ENCODE peak calls at places on chromosome 22, in six cellular contexts. P is H9, N is IMR-90, C is neuronal stem cell, D is mesenchymal stem cell, M is H1. L is an unnamed sample.

GRCh38 chr22:49417326-49417725 is 410.3 kb downstream of the BRD1 start:
- DNase-seq in M (no peak), N (no peak), P (no peak), C (no peak), D (no peak), L (no peak)

GRCh38 chr22:17234144-17234623 is 14.9 kb upstream of the ADA2 start:
- DNase-seq in N (no peak), C (peak; percentile 59), P (peak; percentile 98), M (peak; percentile 93), D (no peak), L (no peak)

GRCh38 chr22:24422078-24422665 is 5.2 kb upstream of the ADORA2A start:
- DNase-seq in C (no peak), P (no peak), M (no peak), D (no peak), N (no peak), L (no peak)

GRCh38 chr22:25362215-25362882 is 142.9 kb downstream of the CRYBB2 start:
- DNase-seq in D (peak; percentile 57), C (peak; percentile 67), N (peak; percentile 38), M (no peak), P (peak; percentile 84), L (peak; percentile 70)

GRCh38 chr22:17368727-17369552 is at the start of gene CECR2:
- DNase-seq in N (no peak), C (peak; percentile 90), M (peak; percentile 60), D (peak; percentile 1), P (peak; percentile 86), L (peak; percentile 27)

GRCh38 chr22:31089101-31090100 is 8.3 kb downstream of the SMTN start:
- DNase-seq in P (no peak), D (peak; percentile 59), N (no peak), C (no peak), M (no peak), L (peak; percentile 34)

GRCh38 chr22:41862530-41863266 is 29.8 kb downstream of the SREBF2 start:
- DNase-seq in P (no peak), D (peak; percentile 59), C (no peak), M (no peak), N (peak; percentile 25), L (no peak)

GRCh38 chr22:31613286-31613903 is 48.6 kb downstream of the PISD start:
- DNase-seq in P (no peak), N (no peak), M (no peak), D (no peak), C (no peak), L (no peak)

GRCh38 chr22:35352214-35353111 is 28.4 kb upstream of the HMOX1 start:
- DNase-seq in C (no peak), D (no peak), P (peak; percentile 74), M (no peak), N (no peak), L (peak; percentile 62)

GRCh38 chr22:29267858-29268510 is at the start of the genes EWSR1 and RHBDD3:
- DNase-seq in C (peak; percentile 97), D (peak; percentile 99), P (peak; percentile 93), M (peak; percentile 69), N (peak; percentile 97), L (peak; percentile 97)

GRCh38 chr22:27723708-27724107 is 77.8 kb downstream of the MN1 start:
- DNase-seq in D (no peak), M (no peak), N (no peak), C (no peak), P (no peak), L (no peak)

GRCh38 chr22:32024791-32025190 is 18.3 kb upstream of the SLC5A1 start:
- DNase-seq in D (no peak), C (no peak), N (peak; percentile 18), M (no peak), P (no peak), L (peak; percentile 60)

GRCh38 chr22:48755332-48755949 is 1072.2 kb downstream of the BRD1 start:
- DNase-seq in C (no peak), D (no peak), N (no peak), M (no peak), P (no peak), L (no peak)

GRCh38 chr22:28594784-28595324 is 84.8 kb downstream of the TTC28 start:
- DNase-seq in P (no peak), D (peak; percentile 68), C (peak; percentile 35), N (peak; percentile 77), M (no peak), L (no peak)

GRCh38 chr22:48083502-48083901 is 1321.1 kb downstream of the TBC1D22A start:
- DNase-seq in C (no peak), N (no peak), M (no peak), P (no peak), D (no peak), L (no peak)

GRCh38 chr22:28792491-28793383 is 7.6 kb downstream of the XBP1 start:
- DNase-seq in N (no peak), M (no peak), P (no peak), D (no peak), C (no peak), L (peak; percentile 64)

DNA sequence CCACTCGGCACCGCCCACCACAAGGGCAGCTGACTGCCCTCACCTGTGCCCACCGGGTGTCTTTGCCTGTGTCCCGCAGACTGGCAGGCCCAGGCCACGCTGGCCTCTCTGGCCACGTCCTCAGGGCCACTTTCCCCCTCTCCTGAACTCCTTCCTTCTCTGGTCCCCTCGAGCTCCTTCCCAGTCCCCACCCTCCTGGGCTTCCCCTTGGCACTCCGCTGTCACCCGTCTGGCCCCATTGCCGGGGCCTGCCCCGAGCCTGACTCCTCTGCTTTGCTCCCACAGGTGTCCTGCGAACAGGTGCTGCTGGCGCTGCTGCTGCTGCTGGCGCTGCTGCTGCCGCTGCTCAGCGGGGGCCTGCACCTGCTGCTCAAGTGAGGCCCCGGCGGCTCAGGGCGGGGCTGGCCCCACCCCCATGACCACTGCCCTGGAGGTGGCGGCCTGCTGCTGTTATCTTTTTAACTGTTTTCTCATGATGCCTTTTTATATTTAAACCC is 14.2 kb downstream of the MCAT start:
- DNase-seq in D (no peak), M (no peak), C (no peak), P (no peak), N (no peak), L (no peak)
- H3K27ac ChIP-seq in D (no peak overlapping the region), M (no peak overlapping the region), C (no peak overlapping the region), P (no peak overlapping the region), N (no peak overlapping the region), L (no peak overlapping the region)

GRCh38 chr22:50506611-50507420 is 686 bp downstream of the LMF2 start:
- DNase-seq in M (no peak), N (no peak), D (peak; percentile 25), P (peak; percentile 44), C (no peak), L (peak; percentile 86)

GRCh38 chr22:50505776-50506610 is 1.5 kb downstream of the LMF2 start:
- DNase-seq in P (peak; percentile 30), C (no peak), M (no peak), N (no peak), D (no peak), L (no peak)

GRCh38 chr22:50507991-50508884 is at the start of gene NCAPH2:
- DNase-seq in D (peak; percentile 96), C (peak; percentile 98), P (peak; percentile 98), M (peak; percentile 89), N (peak; percentile 95), L (peak; percentile 99)

GRCh38 chr22:50508897-50509296 is 873 bp downstream of the NCAPH2 start:
- DNase-seq in N (no peak), M (no peak), D (no peak), P (no peak), C (no peak), L (no peak)

GRCh38 chr22:50507421-50507990 is at the start of gene LMF2:
- DNase-seq in C (no peak), D (peak; percentile 79), N (no peak), M (no peak), P (no peak), L (no peak)
- H2AFZ ChIP-seq in C (peak within 1 kb of the TSS; percentile 99), D (peak within 1 kb of the TSS; percentile 55), N (peak within 1 kb of the TSS; percentile 99), M (peak within 1 kb of the TSS; percentile 98), P (no peak within 1 kb of the TSS), L (peak within 1 kb of the TSS; percentile 99)

GRCh38 chr22:23230348-23231068 is 50.2 kb downstream of the BCR start:
- DNase-seq in D (no peak), P (peak; percentile 73), N (no peak), C (no peak), M (peak; percentile 41), L (no peak)
- H3K18ac ChIP-seq in D (no peak overlapping the region), P (no peak overlapping the region), N (no peak overlapping the region), C (peak overlapping the region; percentile 9), M (peak overlapping the region; percentile 95), L (no peak overlapping the region)

GRCh38 chr22:20858615-20859416 is at the start of the genes PI4KA and SNAP29:
- DNase-seq in C (peak; percentile 96), M (peak; percentile 87), P (peak; percentile 98), D (peak; percentile 98), N (peak; percentile 97), L (peak; percentile 97)

GRCh38 chr22:20857838-20858614 is 585 bp downstream of the PI4KA start:
- DNase-seq in C (peak; percentile 92), P (peak; percentile 94), D (peak; percentile 91), M (peak; percentile 72), N (peak; percentile 85), L (peak; percentile 86)

GRCh38 chr22:20862540-20862939 is 3.7 kb downstream of the SNAP29 start:
- DNase-seq in N (no peak), D (no peak), C (no peak), M (no peak), P (no peak), L (peak; percentile 66)

GRCh38 chr22:20857247-20857643 is 1.4 kb downstream of the PI4KA start:
- DNase-seq in C (no peak), N (no peak), P (no peak), D (peak; percentile 22), M (no peak), L (no peak)

GRCh38 chr22:20859615-20860014 is 808 bp downstream of the SNAP29 start:
- DNase-seq in N (no peak), P (no peak), C (no peak), M (no peak), D (no peak), L (no peak)
- H3K27ac ChIP-seq in N (no peak overlapping the region), P (no peak overlapping the region), C (no peak overlapping the region), M (no peak overlapping the region), D (no peak overlapping the region), L (no peak overlapping the region)

DNA sequence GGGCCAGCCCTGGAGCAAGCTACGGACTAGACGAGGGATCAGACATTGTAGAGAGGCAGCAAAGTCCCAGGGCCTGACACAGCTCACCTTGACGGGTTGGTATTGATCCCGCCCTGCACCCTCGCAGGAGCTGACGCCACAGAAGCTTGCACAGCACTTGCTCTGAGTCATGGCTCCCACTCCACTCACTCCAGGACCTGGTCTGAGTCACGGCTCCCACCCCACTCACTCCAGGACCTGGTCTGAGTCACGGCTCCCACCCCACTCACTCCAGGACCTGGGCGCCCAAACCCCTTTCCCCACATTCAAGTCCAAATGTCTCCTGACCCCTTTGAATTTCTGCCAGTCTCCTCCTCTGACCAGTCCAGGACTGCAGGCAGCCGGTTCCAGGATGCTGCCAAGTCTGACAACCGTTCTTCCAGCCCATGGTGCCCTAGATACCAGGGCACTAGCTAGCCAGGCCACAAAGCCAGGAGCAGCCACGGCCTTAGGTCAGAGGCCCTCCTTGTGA is 6.0 kb upstream of the PNPLA5 start:
- DNase-seq in C (no peak), M (no peak), P (no peak), N (peak; percentile 87), D (peak; percentile 66), L (no peak)
- H2AFZ ChIP-seq in C (no peak overlapping the region), M (no peak overlapping the region), P (no peak overlapping the region), N (peak overlapping the region; percentile 81), D (no peak overlapping the region), L (no peak overlapping the region)

L was measured in trophoblast cell.